ENCODE peak calls at places on chromosomes 4 and X, in four cellular contexts. One of them, this sample, is unnamed.

GRCh38 chr4:112817933-112818921 is 181.3 kb downstream of the LARP7 start:
- DNase-seq in colonic mucosa: peak; percentile 34
- DNase-seq in transverse colon: peak; percentile 27
- DNase-seq in esophagus squamous epithelium: no peak
- DNase-seq in this sample: peak; percentile 79

GRCh38 chrX:19863237-19864223 is 23.9 kb downstream of the SH3KBP1 start:
- DNase-seq in colonic mucosa: no peak
- DNase-seq in transverse colon: no peak
- DNase-seq in esophagus squamous epithelium: no peak
- DNase-seq in this sample: peak; percentile 20

GRCh38 chr4:156609421-156609820 is 362.2 kb downstream of the PDGFC start:
- DNase-seq in colonic mucosa: no peak
- DNase-seq in transverse colon: peak; percentile 8
- DNase-seq in esophagus squamous epithelium: no peak
- DNase-seq in this sample: no peak

GRCh38 chr4:83889802-83890201 is 353.9 kb downstream of the GPAT3 start:
- DNase-seq in colonic mucosa: no peak
- DNase-seq in transverse colon: no peak
- DNase-seq in esophagus squamous epithelium: no peak
- DNase-seq in this sample: no peak

GRCh38 chrX:39682778-39683177 is 415.0 kb downstream of the BCOR start:
- DNase-seq in colonic mucosa: no peak
- DNase-seq in transverse colon: no peak
- DNase-seq in esophagus squamous epithelium: no peak
- DNase-seq in this sample: peak; percentile 38

GRCh38 chr4:40719008-40719623 is 30.6 kb upstream of the NSUN7 start:
- DNase-seq in colonic mucosa: peak; percentile 50
- DNase-seq in transverse colon: no peak
- DNase-seq in esophagus squamous epithelium: no peak
- DNase-seq in this sample: peak; percentile 36

GRCh38 chr4:110211007-110211769 is 12.8 kb upstream of the ELOVL6 start:
- DNase-seq in colonic mucosa: peak; percentile 30
- DNase-seq in transverse colon: peak; percentile 25
- DNase-seq in esophagus squamous epithelium: no peak
- DNase-seq in this sample: peak; percentile 30

GRCh38 chrX:45232139-45232538 is 31.5 kb upstream of the DIPK2B start:
- DNase-seq in colonic mucosa: no peak
- DNase-seq in transverse colon: no peak
- DNase-seq in esophagus squamous epithelium: no peak
- DNase-seq in this sample: no peak

GRCh38 chrX:30887721-30888120 is 1.3 kb downstream of the TAB3 start:
- DNase-seq in colonic mucosa: no peak
- DNase-seq in transverse colon: no peak
- DNase-seq in esophagus squamous epithelium: no peak
- DNase-seq in this sample: no peak

GRCh38 chrX:137999542-137999941 is 433.6 kb downstream of the ZIC3 start:
- DNase-seq in colonic mucosa: no peak
- DNase-seq in transverse colon: no peak
- DNase-seq in esophagus squamous epithelium: no peak
- DNase-seq in this sample: peak; percentile 44

GRCh38 chr4:187460016-187460415 is 535.6 kb upstream of the ZFP42 start:
- DNase-seq in colonic mucosa: no peak
- DNase-seq in transverse colon: no peak
- DNase-seq in esophagus squamous epithelium: no peak
- DNase-seq in this sample: no peak

GRCh38 chr4:113531572-113531971 is 230.0 kb downstream of the CAMK2D start:
- DNase-seq in colonic mucosa: no peak
- DNase-seq in transverse colon: no peak
- DNase-seq in esophagus squamous epithelium: no peak
- DNase-seq in this sample: no peak

GRCh38 chrX:1601051-1601767 is 9.8 kb downstream of the AKAP17A start:
- DNase-seq in colonic mucosa: no peak
- DNase-seq in transverse colon: no peak
- DNase-seq in esophagus squamous epithelium: no peak
- DNase-seq in this sample: no peak

GRCh38 chr4:96347582-96347981 is 507.7 kb downstream of the PDHA2 start:
- DNase-seq in colonic mucosa: no peak
- DNase-seq in transverse colon: no peak
- DNase-seq in esophagus squamous epithelium: no peak
- DNase-seq in this sample: no peak

GRCh38 chr4:100169796-100170485 is 20.3 kb downstream of the DDIT4L start:
- DNase-seq in colonic mucosa: no peak
- DNase-seq in transverse colon: no peak
- DNase-seq in esophagus squamous epithelium: no peak
- DNase-seq in this sample: no peak

GRCh38 chr4:166318810-166319525 is 445.9 kb downstream of the TLL1 start:
- DNase-seq in colonic mucosa: no peak
- DNase-seq in transverse colon: no peak
- DNase-seq in esophagus squamous epithelium: no peak
- DNase-seq in this sample: no peak

GRCh38 chr4:111537861-111538260 is 607.4 kb upstream of the FAM241A start:
- DNase-seq in colonic mucosa: no peak
- DNase-seq in transverse colon: no peak
- DNase-seq in esophagus squamous epithelium: no peak
- DNase-seq in this sample: no peak

GRCh38 chr4:139443661-139444060 is 10.3 kb upstream of the RAB33B start:
- DNase-seq in colonic mucosa: no peak
- DNase-seq in transverse colon: no peak
- DNase-seq in esophagus squamous epithelium: no peak
- DNase-seq in this sample: no peak

GRCh38 chrX:16061296-16061695 is 62.1 kb upstream of the GRPR start:
- DNase-seq in colonic mucosa: no peak
- DNase-seq in transverse colon: no peak
- DNase-seq in esophagus squamous epithelium: no peak
- DNase-seq in this sample: no peak

GRCh38 chrX:15465347-15465746 is 27.8 kb downstream of the PIR start:
- DNase-seq in colonic mucosa: no peak
- DNase-seq in transverse colon: no peak
- DNase-seq in esophagus squamous epithelium: no peak
- DNase-seq in this sample: no peak

GRCh38 chr4:38014421-38014852 is 54.2 kb downstream of the PTTG2 start:
- DNase-seq in colonic mucosa: no peak
- DNase-seq in transverse colon: no peak
- DNase-seq in esophagus squamous epithelium: no peak
- DNase-seq in this sample: no peak

GRCh38 chrX:38811515-38812239 is 10.4 kb downstream of the MID1IP1 start:
- DNase-seq in colonic mucosa: no peak
- DNase-seq in transverse colon: no peak
- DNase-seq in esophagus squamous epithelium: no peak
- DNase-seq in this sample: no peak

GRCh38 chr4:106530816-106531215 is 162.2 kb upstream of the GIMD1 start:
- DNase-seq in colonic mucosa: no peak
- DNase-seq in transverse colon: no peak
- DNase-seq in esophagus squamous epithelium: no peak
- DNase-seq in this sample: no peak

GRCh38 chr4:68518889-68519288 is 57.2 kb downstream of the UGT2B17 start:
- DNase-seq in colonic mucosa: no peak
- DNase-seq in transverse colon: no peak
- DNase-seq in esophagus squamous epithelium: no peak
- DNase-seq in this sample: no peak

GRCh38 chr4:100286601-100287000 is 96.3 kb upstream of the DDIT4L start:
- DNase-seq in colonic mucosa: no peak
- DNase-seq in transverse colon: no peak
- DNase-seq in esophagus squamous epithelium: no peak
- DNase-seq in this sample: no peak

GRCh38 chr4:179130122-179130714 is 1688.0 kb upstream of the AGA start:
- DNase-seq in colonic mucosa: no peak
- DNase-seq in transverse colon: no peak
- DNase-seq in esophagus squamous epithelium: no peak
- DNase-seq in this sample: no peak

GRCh38 chrX:130224810-130225209 is 43.9 kb downstream of the ZNF280C start:
- DNase-seq in colonic mucosa: no peak
- DNase-seq in transverse colon: no peak
- DNase-seq in esophagus squamous epithelium: no peak
- DNase-seq in this sample: no peak

GRCh38 chr4:67879486-67879885 is 4.3 kb downstream of the TMPRSS11D start:
- DNase-seq in colonic mucosa: no peak
- DNase-seq in transverse colon: no peak
- DNase-seq in esophagus squamous epithelium: no peak
- DNase-seq in this sample: no peak

GRCh38 chr4:11409632-11410031 is 19.1 kb downstream of the HS3ST1 start:
- DNase-seq in colonic mucosa: no peak
- DNase-seq in transverse colon: no peak
- DNase-seq in esophagus squamous epithelium: no peak
- DNase-seq in this sample: no peak

GRCh38 chr4:6663596-6664393 is 23.3 kb downstream of the MRFAP1 start:
- DNase-seq in colonic mucosa: no peak
- DNase-seq in transverse colon: no peak
- DNase-seq in esophagus squamous epithelium: no peak
- DNase-seq in this sample: no peak
- H3K4me3 ChIP-seq in colonic mucosa: no peak overlapping the region
- H3K4me3 ChIP-seq in transverse colon: peak overlapping the region; percentile 35
- H3K4me3 ChIP-seq in esophagus squamous epithelium: peak overlapping the region; percentile 36
- H3K4me3 ChIP-seq in this sample: no peak overlapping the region

GRCh38 chr4:790466-790820 is 35.5 kb downstream of the CPLX1 start:
- DNase-seq in colonic mucosa: no peak
- DNase-seq in transverse colon: no peak
- DNase-seq in esophagus squamous epithelium: no peak
- DNase-seq in this sample: no peak
- H3K27me3 ChIP-seq in colonic mucosa: peaks cover 55% of the 10 kb centered on the region
- H3K27me3 ChIP-seq in transverse colon: peaks cover 70% of the 10 kb centered on the region
- H3K27me3 ChIP-seq in esophagus squamous epithelium: peaks cover 40% of the 10 kb centered on the region
- H3K27me3 ChIP-seq in this sample: peaks cover 11% of the 10 kb centered on the region

GRCh38 chr4:15400911-15401671 is 26.7 kb upstream of the C1QTNF7 start:
- DNase-seq in colonic mucosa: peak; percentile 24
- DNase-seq in transverse colon: peak; percentile 16
- DNase-seq in esophagus squamous epithelium: no peak
- DNase-seq in this sample: no peak
- H3K4me3 ChIP-seq in colonic mucosa: no peak overlapping the region
- H3K4me3 ChIP-seq in transverse colon: no peak overlapping the region
- H3K4me3 ChIP-seq in esophagus squamous epithelium: no peak overlapping the region
- H3K4me3 ChIP-seq in this sample: no peak overlapping the region

GRCh38 chr4:55020131-55020530 is 105.3 kb downstream of the KDR start:
- DNase-seq in colonic mucosa: no peak
- DNase-seq in transverse colon: no peak
- DNase-seq in esophagus squamous epithelium: no peak
- DNase-seq in this sample: no peak

GRCh38 chr4:55018978-55019377 is 106.4 kb downstream of the KDR start:
- DNase-seq in colonic mucosa: no peak
- DNase-seq in transverse colon: no peak
- DNase-seq in esophagus squamous epithelium: no peak
- DNase-seq in this sample: no peak

GRCh38 chr4:55018521-55018920 is 106.9 kb downstream of the KDR start:
- DNase-seq in colonic mucosa: no peak
- DNase-seq in transverse colon: no peak
- DNase-seq in esophagus squamous epithelium: no peak
- DNase-seq in this sample: no peak

GRCh38 chr4:55016131-55016530 is 109.3 kb downstream of the KDR start:
- DNase-seq in colonic mucosa: no peak
- DNase-seq in transverse colon: no peak
- DNase-seq in esophagus squamous epithelium: no peak
- DNase-seq in this sample: no peak

DNA sequence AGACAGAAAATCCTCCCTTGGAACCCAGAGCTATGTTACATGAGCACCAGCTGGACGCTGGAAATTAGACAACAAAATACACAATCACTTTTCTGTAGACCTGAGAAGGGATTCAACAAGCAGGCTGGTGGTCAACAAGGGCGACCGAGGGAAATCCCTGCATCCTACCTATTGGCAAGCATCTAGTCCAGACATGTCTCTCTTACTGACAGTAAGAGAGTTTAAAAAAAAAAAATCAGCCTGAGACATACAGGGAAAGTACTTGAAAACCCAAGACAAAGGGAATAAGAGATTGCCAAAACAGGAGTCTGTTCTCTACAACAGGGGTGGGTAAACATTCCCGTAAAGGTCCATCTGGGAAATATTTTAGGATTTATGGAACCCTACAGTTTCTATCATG is 108.0 kb downstream of the KDR start:
- DNase-seq in colonic mucosa: no peak
- DNase-seq in transverse colon: no peak
- DNase-seq in esophagus squamous epithelium: no peak
- DNase-seq in this sample: no peak
- H3K27me3 ChIP-seq in colonic mucosa: no peaks in the 10 kb centered on the region
- H3K27me3 ChIP-seq in transverse colon: no peaks in the 10 kb centered on the region
- H3K27me3 ChIP-seq in esophagus squamous epithelium: no peaks in the 10 kb centered on the region
- H3K27me3 ChIP-seq in this sample: no peaks in the 10 kb centered on the region

DNA sequence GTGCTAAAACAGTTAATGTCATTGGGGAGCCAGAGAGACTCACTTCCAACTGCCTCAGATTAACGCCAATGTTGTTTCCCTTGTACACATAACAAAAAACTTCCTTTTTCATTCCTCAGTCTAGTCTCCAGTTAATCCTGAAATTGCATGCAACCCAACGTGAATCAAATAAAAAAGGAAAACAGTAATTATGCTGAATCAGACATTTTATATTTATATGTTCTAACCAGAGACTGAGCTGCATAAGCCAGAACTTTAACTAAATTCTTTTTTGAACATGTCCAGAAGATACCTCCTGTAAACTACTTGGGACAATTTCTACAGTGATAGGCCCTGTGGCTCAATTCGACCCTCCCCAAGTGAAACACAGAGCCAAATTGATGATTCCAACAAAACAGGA is 4.7 kb downstream of the GPC4 start:
- DNase-seq in colonic mucosa: no peak
- DNase-seq in transverse colon: no peak
- DNase-seq in esophagus squamous epithelium: no peak
- DNase-seq in this sample: no peak
- H3K4me3 ChIP-seq in colonic mucosa: no peak overlapping the region
- H3K4me3 ChIP-seq in transverse colon: no peak overlapping the region
- H3K4me3 ChIP-seq in esophagus squamous epithelium: no peak overlapping the region
- H3K4me3 ChIP-seq in this sample: no peak overlapping the region

DNA sequence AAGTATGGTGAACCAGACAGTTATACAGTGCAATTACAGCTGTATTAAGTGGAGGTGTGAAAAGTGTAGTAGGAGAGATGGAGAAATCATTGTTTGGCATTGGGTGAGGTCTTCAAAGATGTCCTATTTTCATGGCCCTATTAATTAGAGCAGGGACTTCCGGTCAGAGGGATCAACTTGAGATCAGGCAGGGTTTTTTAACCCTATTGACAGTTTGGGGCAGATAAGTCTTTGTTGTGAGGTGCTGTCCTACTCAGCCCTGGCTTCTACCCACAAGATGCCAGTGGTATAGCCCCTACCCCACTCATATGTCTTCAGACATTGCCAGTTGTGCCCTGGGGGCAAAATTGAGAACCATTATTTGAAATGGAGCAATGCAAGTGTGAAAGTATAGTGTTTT is 9.9 kb downstream of the USP9X start:
- DNase-seq in colonic mucosa: no peak
- DNase-seq in transverse colon: no peak
- DNase-seq in esophagus squamous epithelium: no peak
- DNase-seq in this sample: no peak
- H3K27me3 ChIP-seq in colonic mucosa: no peaks in the 10 kb centered on the region
- H3K27me3 ChIP-seq in transverse colon: no peaks in the 10 kb centered on the region
- H3K27me3 ChIP-seq in esophagus squamous epithelium: no peaks in the 10 kb centered on the region
- H3K27me3 ChIP-seq in this sample: no peaks in the 10 kb centered on the region